ENCODE peak calls at places on chromosomes 6 and 20, in ten cellular contexts. W is A549, Z is epithelial cell of esophagus, Q is mesenchymal stem cell, Y is mammary epithelial cell, N is HepG2, C is transverse colon, X is tibial nerve, K is cardiac fibroblast, F is NB4. A is an unnamed sample.

GRCh38 chr6:136284909-136285308 is 4.7 kb downstream of the BCLAF1 start:
- DNase-seq in W (no peak), Z (peak; percentile 60), Q (peak; percentile 82), Y (peak; percentile 60), N (no peak), C (no peak), X (no peak), K (peak; percentile 68), F (peak; percentile 44), A (no peak)

GRCh38 chr20:58907481-58908137 is 55.1 kb downstream of the GNAS start:
- DNase-seq in W (peak; percentile 72), Z (peak; percentile 84), Q (peak; percentile 99), Y (peak; percentile 83), N (peak; percentile 50), C (peak; percentile 83), X (peak; percentile 93), K (peak; percentile 98), F (peak; percentile 99), A (peak; percentile 72)

GRCh38 chr20:54405540-54405939 is 69.9 kb upstream of the DOK5 start:
- DNase-seq in W (no peak), Z (no peak), Q (no peak), Y (no peak), N (no peak), C (no peak), X (no peak), K (peak; percentile 4), F (no peak), A (no peak)

GRCh38 chr6:34836008-34836407 is 44.1 kb downstream of the BLTP3A start:
- DNase-seq in W (no peak), Z (no peak), Q (no peak), Y (no peak), N (no peak), C (no peak), X (no peak), K (no peak), F (peak; percentile 68), A (no peak)

GRCh38 chr6:158807515-158808441 is 11.4 kb downstream of the EZR start:
- DNase-seq in W (no peak), Z (no peak), Q (no peak), Y (no peak), N (no peak), C (no peak), X (no peak), K (no peak), F (no peak), A (no peak)

GRCh38 chr20:7858851-7859250 is 81.4 kb downstream of the HAO1 start:
- DNase-seq in W (no peak), Z (no peak), Q (peak; percentile 17), Y (no peak), N (no peak), C (no peak), X (no peak), K (no peak), F (no peak), A (no peak)

GRCh38 chr20:34952676-34953075 is 2.9 kb downstream of the GSS start:
- DNase-seq in W (no peak), Z (no peak), Q (no peak), Y (no peak), N (no peak), C (no peak), X (no peak), K (no peak), F (no peak), A (no peak)

GRCh38 chr6:32945106-32945761 is 4.4 kb upstream of the HLA-DMB start:
- DNase-seq in W (no peak), Z (no peak), Q (peak; percentile 71), Y (no peak), N (no peak), C (peak; percentile 67), X (no peak), K (no peak), F (no peak), A (no peak)

GRCh38 chr6:52497652-52498408 is 77.7 kb downstream of the EFHC1 start:
- DNase-seq in W (no peak), Z (no peak), Q (peak; percentile 62), Y (no peak), N (no peak), C (peak; percentile 72), X (peak; percentile 54), K (peak; percentile 85), F (peak; percentile 67), A (peak; percentile 75)

GRCh38 chr6:52500268-52501129 is 76.4 kb downstream of the TRAM2 start:
- DNase-seq in W (no peak), Z (no peak), Q (no peak), Y (no peak), N (no peak), C (no peak), X (no peak), K (peak; percentile 12), F (no peak), A (no peak)

GRCh38 chr6:52499026-52499425 is 77.8 kb downstream of the TRAM2 start:
- DNase-seq in W (no peak), Z (peak; percentile 48), Q (peak; percentile 78), Y (no peak), N (no peak), C (no peak), X (no peak), K (peak; percentile 77), F (no peak), A (no peak)

GRCh38 chr6:52498538-52499017 is 78.3 kb downstream of the TRAM2 start:
- DNase-seq in W (no peak), Z (no peak), Q (no peak), Y (no peak), N (no peak), C (peak; percentile 60), X (no peak), K (no peak), F (peak; percentile 24), A (no peak)

DNA sequence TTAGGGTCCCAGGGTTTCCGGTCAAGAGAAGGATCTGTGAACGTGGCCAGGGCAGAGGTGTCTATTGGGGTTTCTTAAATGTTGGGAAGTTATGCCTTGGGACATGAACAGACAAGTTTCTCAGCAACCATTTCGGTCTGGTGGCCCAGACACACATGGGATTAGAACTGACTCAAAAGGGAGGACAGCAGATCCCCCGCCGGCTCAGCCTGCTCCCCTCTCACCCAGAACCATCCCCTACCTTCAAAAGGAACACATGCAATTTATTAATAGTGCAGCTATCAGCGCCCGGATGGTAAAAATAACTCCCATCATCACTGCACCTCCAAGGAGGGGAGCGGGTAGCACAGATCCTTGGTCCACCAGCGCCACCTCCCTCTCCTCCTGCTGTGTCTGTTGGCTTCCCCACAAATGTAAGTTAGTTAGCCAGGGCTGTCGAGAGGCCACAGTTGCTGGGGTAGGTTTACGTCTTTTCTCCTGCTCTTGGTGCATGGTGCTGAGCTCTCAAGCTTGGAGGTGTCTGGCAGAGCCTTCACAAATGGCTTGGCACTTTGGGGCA is 77.1 kb downstream of the TRAM2 start:
- DNase-seq in W (no peak), Z (no peak), Q (no peak), Y (no peak), N (no peak), C (no peak), X (no peak), K (peak; percentile 12), F (no peak), A (peak; percentile 50)
- H3K4me3 ChIP-seq in W (no peak overlapping the region), Z (no peak overlapping the region), Q (no peak overlapping the region), Y (no peak overlapping the region), N (no peak overlapping the region), C (no peak overlapping the region), X (no peak overlapping the region), K (no peak overlapping the region), F (no peak overlapping the region), A (no peak overlapping the region)

DNA sequence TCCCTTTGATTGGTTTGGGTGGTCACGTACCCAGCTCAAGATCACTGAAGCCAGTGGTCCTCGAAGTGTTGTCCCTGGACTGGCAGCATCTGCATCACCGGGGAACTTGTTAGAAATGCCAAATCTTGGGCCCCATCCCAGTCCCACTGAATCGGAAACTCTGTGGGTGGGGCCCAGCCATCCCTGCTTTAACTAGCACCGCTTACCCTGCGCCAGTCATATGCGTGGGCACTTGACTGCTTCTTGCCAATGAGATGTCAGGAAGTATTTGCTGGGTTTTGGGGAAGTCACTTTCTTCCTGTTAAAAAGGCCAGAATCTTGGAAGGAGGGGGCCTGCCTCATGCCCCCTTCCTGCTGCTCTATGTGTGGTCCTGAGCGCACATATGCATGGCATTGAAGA is 11.7 kb upstream of the SULF2 start:
- DNase-seq in W (no peak), Z (no peak), Q (no peak), Y (no peak), N (no peak), C (no peak), X (no peak), K (no peak), F (no peak), A (no peak)
- H3K4me3 ChIP-seq in W (no peak overlapping the region), Z (no peak overlapping the region), Q (no peak overlapping the region), Y (no peak overlapping the region), N (no peak overlapping the region), C (no peak overlapping the region), X (no peak overlapping the region), K (no peak overlapping the region), F (no peak overlapping the region), A (no peak overlapping the region)

GRCh38 chr20:17850674-17851006 is 118.0 kb downstream of the SNX5 start:
- DNase-seq in W (no peak), Z (no peak), Q (no peak), Y (no peak), N (no peak), C (no peak), X (no peak), K (no peak), F (no peak), A (no peak)

GRCh38 chr20:17849111-17849900 is 119.3 kb downstream of the SNX5 start:
- DNase-seq in W (no peak), Z (no peak), Q (no peak), Y (no peak), N (no peak), C (no peak), X (no peak), K (no peak), F (no peak), A (no peak)

GRCh38 chr20:17848249-17848648 is 120.3 kb downstream of the SNX5 start:
- DNase-seq in W (no peak), Z (no peak), Q (no peak), Y (no peak), N (no peak), C (no peak), X (no peak), K (no peak), F (no peak), A (no peak)

GRCh38 chr20:17848649-17849048 is 119.9 kb downstream of the SNX5 start:
- DNase-seq in W (no peak), Z (no peak), Q (no peak), Y (no peak), N (no peak), C (peak; percentile 49), X (no peak), K (no peak), F (no peak), A (no peak)

GRCh38 chr20:17849901-17850673 is 118.5 kb downstream of the SNX5 start:
- DNase-seq in W (peak; percentile 63), Z (peak; percentile 97), Q (peak; percentile 99), Y (peak; percentile 97), N (peak; percentile 62), C (peak; percentile 51), X (peak; percentile 68), K (peak; percentile 99), F (no peak), A (peak; percentile 65)
- H3K4me3 ChIP-seq in W (no peak overlapping the region), Z (peak overlapping the region; percentile 27), Q (no peak overlapping the region), Y (peak overlapping the region; percentile 2), N (no peak overlapping the region), C (no peak overlapping the region), X (no peak overlapping the region), K (peak overlapping the region; percentile 24), F (no peak overlapping the region), A (no peak overlapping the region)

DNA sequence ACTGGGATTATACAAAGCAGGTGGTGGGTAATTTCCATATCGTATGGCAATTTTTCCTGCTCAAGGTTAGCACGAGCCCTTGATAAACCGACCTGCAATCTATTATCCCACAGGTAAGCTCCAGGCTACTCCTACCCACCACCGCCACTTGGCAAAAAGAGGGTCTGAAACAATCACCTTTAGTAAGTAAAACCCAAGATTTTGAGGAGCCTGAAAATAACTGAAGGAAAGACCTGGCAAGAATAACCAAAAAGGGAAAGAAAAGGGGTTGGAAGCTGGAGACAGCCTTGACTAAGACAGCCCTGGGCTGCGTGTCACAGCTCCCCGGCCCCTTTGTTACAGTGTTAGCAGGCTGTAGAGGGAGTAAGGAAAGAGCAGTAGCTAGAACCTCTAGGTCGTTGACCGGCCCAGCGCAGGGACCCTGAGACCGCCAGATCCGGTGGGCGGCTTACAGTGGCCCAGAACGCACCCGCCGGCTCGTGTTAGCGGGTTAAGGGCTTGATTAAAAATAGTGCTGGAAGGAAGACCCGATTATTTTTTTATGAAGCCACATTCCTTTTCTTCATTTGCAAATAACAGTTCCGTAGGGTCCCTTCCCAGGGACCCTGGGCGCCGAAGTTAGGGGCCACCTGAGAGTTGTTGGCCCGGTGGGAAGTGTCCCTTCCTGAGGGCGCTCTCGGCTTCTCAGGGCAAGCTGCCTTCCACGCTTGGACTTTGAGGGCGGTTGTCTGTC is 30.5 kb downstream of the TFAP2B start:
- DNase-seq in W (no peak), Z (no peak), Q (no peak), Y (no peak), N (no peak), C (no peak), X (no peak), K (no peak), F (no peak), A (no peak)
- H3K4me3 ChIP-seq in W (no peak overlapping the region), Z (no peak overlapping the region), Q (peak overlapping the region; percentile 30), Y (no peak overlapping the region), N (no peak overlapping the region), C (no peak overlapping the region), X (peak overlapping the region; percentile 49), K (no peak overlapping the region), F (no peak overlapping the region), A (no peak overlapping the region)